ENCODE peak calls at places on chromosomes 2 and 18, in five cellular contexts. V is AG04450, T is AG09309, G is adrenal gland, R is choroid plexus epithelial cell. I is an unnamed sample.

GRCh38 chr2:56813490-56813889 is 629.7 kb downstream of the CCDC85A start:
- DNase-seq in V (no peak), T (no peak), G (no peak), R (no peak), I (no peak)

GRCh38 chr18:69161383-69162028 is 239.2 kb upstream of the DOK6 start:
- DNase-seq in V (peak), T (peak), G (no peak), R (peak), I (peak)

GRCh38 chr2:29293830-29294438 is 178.7 kb downstream of the CLIP4 start:
- DNase-seq in V (no peak), T (no peak), G (peak), R (peak), I (peak)

GRCh38 chr2:152861349-152861942 is 143.0 kb downstream of the ARL6IP6 start:
- DNase-seq in V (no peak), T (no peak), G (no peak), R (peak), I (peak)

GRCh38 chr18:36592282-36592681 is 236.5 kb downstream of the TPGS2 start:
- DNase-seq in V (no peak), T (no peak), G (no peak), R (no peak), I (no peak)

GRCh38 chr2:166384774-166385173 is 9.0 kb upstream of the SCN9A start:
- DNase-seq in V (no peak), T (no peak), G (no peak), R (peak), I (peak)

GRCh38 chr18:50870138-50870845 is 8.6 kb upstream of the ME2 start:
- DNase-seq in V (no peak), T (peak), G (no peak), R (peak), I (peak)

GRCh38 chr18:71249791-71250190 is 960.9 kb downstream of the SOCS6 start:
- DNase-seq in V (no peak), T (no peak), G (no peak), R (no peak), I (no peak)

GRCh38 chr2:103847276-103847675 is 1006.6 kb upstream of the POU3F3 start:
- DNase-seq in V (no peak), T (no peak), G (no peak), R (no peak), I (no peak)

GRCh38 chr2:156803967-156804366 is 367.8 kb downstream of the GPD2 start:
- DNase-seq in V (no peak), T (no peak), G (no peak), R (no peak), I (no peak)

GRCh38 chr2:218292700-218293014 is 354 bp upstream of the TMBIM1 start:
- DNase-seq in V (no peak), T (no peak), G (no peak), R (no peak), I (no peak)

GRCh38 chr2:176650101-176650500 is 380.9 kb downstream of the MTX2 start:
- DNase-seq in V (no peak), T (no peak), G (no peak), R (no peak), I (no peak)

GRCh38 chr2:71922501-71923142 is 225.0 kb downstream of the CYP26B1 start:
- DNase-seq in V (no peak), T (no peak), G (no peak), R (no peak), I (no peak)

GRCh38 chr2:42929985-42930581 is 137.7 kb upstream of the HAAO start:
- DNase-seq in V (no peak), T (no peak), G (peak), R (peak), I (peak)

GRCh38 chr2:214484239-214484638 is 73.4 kb downstream of the VWC2L start:
- DNase-seq in V (no peak), T (no peak), G (no peak), R (no peak), I (no peak)

GRCh38 chr18:23963443-23964185 is 50.9 kb upstream of the TTC39C start:
- DNase-seq in V (no peak), T (no peak), G (no peak), R (no peak), I (no peak)

GRCh38 chr2:227626580-227627151 is 9.4 kb downstream of the SCYGR4 start:
- DNase-seq in V (no peak), T (no peak), G (no peak), R (no peak), I (peak)

GRCh38 chr2:119311371-119311770 is 55.3 kb downstream of the C2orf76 start:
- DNase-seq in V (no peak), T (no peak), G (no peak), R (peak), I (no peak)

GRCh38 chr2:219120082-219120481 is 40.5 kb downstream of the NHEJ1 start:
- DNase-seq in V (no peak), T (no peak), G (no peak), R (no peak), I (no peak)

GRCh38 chr18:10035306-10035991 is 121.6 kb downstream of the VAPA start:
- DNase-seq in V (no peak), T (no peak), G (no peak), R (no peak), I (no peak)

GRCh38 chr2:101308432-101309210 is at the start of gene RNF149:
- DNase-seq in V (peak), T (peak), G (peak), R (peak), I (peak)

GRCh38 chr2:235940330-235940729 is 227.9 kb downstream of the GBX2 start:
- DNase-seq in V (peak), T (peak), G (peak), R (peak), I (peak)

GRCh38 chr18:10476430-10476829 is 22.0 kb downstream of the APCDD1 start:
- DNase-seq in V (no peak), T (peak), G (peak), R (no peak), I (peak)

GRCh38 chr2:86703704-86704370 is 16.3 kb upstream of the RMND5A start:
- DNase-seq in V (no peak), T (peak), G (no peak), R (peak), I (peak)

GRCh38 chr2:36963734-36964133 is 2.6 kb downstream of the STRN start:
- DNase-seq in V (no peak), T (no peak), G (no peak), R (no peak), I (no peak)

GRCh38 chr2:205539603-205540002 is 142.7 kb upstream of the NRP2 start:
- DNase-seq in V (no peak), T (no peak), G (no peak), R (no peak), I (no peak)

GRCh38 chr2:221568299-221568698 is 3.8 kb downstream of the EPHA4 start:
- DNase-seq in V (no peak), T (no peak), G (no peak), R (no peak), I (no peak)

GRCh38 chr2:138059487-138059886 is 95.2 kb downstream of the HNMT start:
- DNase-seq in V (no peak), T (no peak), G (no peak), R (peak), I (no peak)

GRCh38 chr18:48950536-48951447 is at the start of gene SMAD7:
- DNase-seq in V (no peak), T (no peak), G (no peak), R (peak), I (peak)

GRCh38 chr2:86685351-86685750 is 34.7 kb upstream of the RMND5A start:
- DNase-seq in V (no peak), T (no peak), G (no peak), R (no peak), I (no peak)

GRCh38 chr18:59566507-59566906 is 130.7 kb downstream of the CCBE1 start:
- DNase-seq in V (peak), T (peak), G (peak), R (peak), I (peak)

GRCh38 chr18:829432-829831 is 17.4 kb upstream of the YES1 start:
- DNase-seq in V (no peak), T (no peak), G (no peak), R (no peak), I (no peak)
- H3K4me3 ChIP-seq in V (no peak), T (no peak), G (no peak), R (no peak), I (no peak)

DNA sequence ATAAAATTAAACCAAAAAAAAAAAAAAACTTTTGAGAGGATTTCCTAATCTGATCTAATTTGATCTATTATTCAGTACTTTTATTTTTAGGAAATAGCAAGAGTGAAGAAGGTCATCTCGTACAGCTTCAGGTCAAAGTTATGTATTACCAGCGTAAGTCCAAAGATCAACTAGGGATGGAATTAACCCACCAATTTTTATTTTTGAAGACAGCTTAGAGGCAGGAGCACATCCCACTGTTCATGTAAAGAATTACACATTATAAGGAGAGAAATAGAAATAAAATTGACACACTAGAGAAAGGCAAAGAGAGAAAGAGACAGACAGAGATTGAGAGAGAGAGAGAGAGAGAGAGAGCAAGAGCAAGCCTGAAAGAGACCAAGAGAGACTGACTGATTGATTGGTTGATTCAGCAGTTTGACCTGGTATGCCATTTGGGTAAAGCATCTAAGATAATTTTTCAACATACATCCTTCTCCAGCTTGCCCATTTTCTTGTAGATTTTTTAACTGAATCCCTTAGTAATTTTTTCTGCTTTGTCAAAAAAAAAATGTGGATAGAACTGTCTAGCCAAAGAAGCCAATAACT is 25.1 kb downstream of the DOCK10 start:
- DNase-seq in V (no peak), T (no peak), G (no peak), R (no peak), I (no peak)
- TF ChIP-seq CTCF in V (no peak), T (no peak), G (no peak), R (no peak), I (no peak)

DNA sequence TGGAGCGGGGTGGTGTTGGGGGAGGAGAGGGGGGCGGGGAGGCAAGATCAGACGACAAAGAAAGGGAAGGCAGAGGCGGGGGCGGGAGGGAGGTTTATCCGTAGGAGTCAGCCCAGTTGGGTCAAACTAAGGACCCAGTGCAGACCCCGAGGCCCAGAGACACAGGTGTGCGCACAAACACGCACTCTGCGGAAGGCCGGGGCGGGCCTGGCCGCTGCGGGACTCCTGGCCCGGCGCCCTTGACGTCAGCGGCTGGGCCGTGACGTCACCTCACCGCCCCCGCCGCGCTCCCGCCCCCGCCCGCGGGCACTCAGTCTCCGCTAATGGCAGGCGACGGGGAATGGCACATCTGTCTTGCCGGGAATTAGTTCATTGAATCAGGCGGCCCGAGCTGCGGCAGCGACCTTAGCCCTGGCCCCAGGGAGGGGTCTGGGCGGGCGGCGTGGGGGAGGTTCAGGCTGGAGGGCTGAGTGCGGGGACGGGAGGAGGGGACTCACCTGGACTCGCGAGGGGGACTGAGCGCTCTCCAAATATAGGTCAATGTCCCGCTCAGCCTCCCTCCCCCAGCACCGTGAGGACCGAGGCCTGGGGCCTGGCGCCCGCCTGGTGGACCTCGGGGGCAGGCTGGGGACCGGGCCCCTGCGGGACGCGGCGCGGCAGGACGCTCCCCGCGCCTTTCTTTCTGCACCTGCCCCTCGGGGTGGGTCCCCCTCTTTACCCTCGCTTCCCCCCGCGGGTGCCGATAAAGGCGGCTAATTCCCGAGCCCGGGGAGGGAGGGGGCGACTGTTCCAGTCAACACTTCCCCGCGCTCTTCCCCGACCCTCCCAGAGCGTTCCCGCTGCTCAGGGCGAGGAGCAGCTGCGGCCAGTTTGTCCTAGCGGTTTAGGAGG is 15.5 kb upstream of the ECEL1 start:
- DNase-seq in V (no peak), T (no peak), G (peak), R (peak), I (peak)
- H3K4me3 ChIP-seq in V (no peak), T (no peak), G (peak), R (no peak), I (peak)

DNA sequence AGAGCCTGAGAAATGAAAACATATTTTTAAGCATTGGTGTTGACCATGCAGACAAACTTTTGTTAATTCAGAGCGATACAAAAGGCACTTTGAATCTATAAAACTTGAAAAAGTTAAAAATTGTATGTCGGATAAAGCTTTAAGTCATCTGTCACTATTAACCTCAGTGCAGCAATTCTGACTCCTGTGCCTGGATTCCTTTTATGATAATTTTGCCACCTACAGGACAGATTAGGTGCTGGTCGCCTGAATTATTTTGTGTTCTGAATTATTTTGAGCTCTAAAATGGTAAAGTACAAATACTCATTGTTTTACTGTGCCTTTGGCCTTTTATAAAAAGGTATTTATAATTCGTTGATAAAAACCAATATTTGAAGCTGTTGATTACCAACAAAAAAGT is 19.4 kb upstream of the RNF138 start:
- DNase-seq in V (no peak), T (no peak), G (no peak), R (peak), I (no peak)
- TF ChIP-seq CTCF in V (peak), T (no peak), G (no peak), R (peak), I (peak)

GRCh38 chr2:240557808-240558207 is at the start of gene ANKMY1:
- DNase-seq in V (no peak), T (no peak), G (peak), R (peak), I (peak)
- H3K4me3 ChIP-seq in V (peak), T (peak), G (peak), R (peak), I (peak)

GRCh38 chr2:45072064-45072861 is 63.0 kb upstream of the SIX2 start:
- DNase-seq in V (no peak), T (no peak), G (no peak), R (no peak), I (no peak)

GRCh38 chr2:45072862-45073237 is 63.6 kb upstream of the SIX2 start:
- DNase-seq in V (no peak), T (no peak), G (no peak), R (no peak), I (no peak)

GRCh38 chr2:45069711-45070664 is 60.7 kb upstream of the SIX2 start:
- DNase-seq in V (no peak), T (no peak), G (no peak), R (peak), I (no peak)

GRCh38 chr2:45068643-45069140 is 59.4 kb upstream of the SIX2 start:
- DNase-seq in V (no peak), T (no peak), G (no peak), R (peak), I (no peak)

DNA sequence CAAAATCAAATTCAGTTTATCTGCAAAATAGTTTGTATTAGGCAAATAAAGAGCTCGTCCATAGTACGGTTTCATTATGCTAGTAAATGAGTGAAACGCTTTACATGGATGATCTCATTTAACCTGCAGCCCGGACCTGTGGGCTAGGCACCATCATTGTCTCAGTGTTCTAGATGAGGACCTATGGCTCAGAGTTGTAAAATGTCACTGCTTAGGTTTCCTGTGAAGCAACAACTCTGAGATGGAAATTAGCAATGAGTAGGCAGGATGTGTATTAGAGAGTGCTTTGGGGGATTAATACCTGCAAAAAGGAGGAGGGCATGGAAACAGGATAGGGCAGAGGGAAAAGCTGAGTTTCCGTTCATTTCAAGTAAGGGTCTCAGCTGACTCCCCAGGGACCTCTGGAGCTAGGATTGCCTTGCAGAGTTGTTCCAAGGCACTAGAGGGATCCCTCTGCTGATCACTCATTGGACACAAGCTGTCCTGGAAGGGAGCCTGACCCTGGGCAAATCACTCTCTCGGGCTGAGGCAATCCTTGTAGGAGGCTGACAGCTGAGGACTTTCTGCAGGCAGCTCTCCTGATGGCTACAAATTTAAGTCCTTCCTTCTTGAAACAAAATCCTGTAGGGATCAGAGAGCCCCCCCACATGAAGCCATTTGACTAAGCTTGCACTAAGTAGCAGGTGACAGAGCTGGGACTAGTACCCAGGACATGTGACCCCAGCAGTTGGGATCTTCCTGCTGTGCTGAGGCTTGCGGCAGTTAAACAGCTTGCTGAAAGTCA is 58.8 kb upstream of the SIX2 start:
- DNase-seq in V (no peak), T (peak), G (no peak), R (peak), I (peak)
- TF ChIP-seq CTCF in V (no peak), T (peak), G (no peak), R (peak), I (peak)

DNA sequence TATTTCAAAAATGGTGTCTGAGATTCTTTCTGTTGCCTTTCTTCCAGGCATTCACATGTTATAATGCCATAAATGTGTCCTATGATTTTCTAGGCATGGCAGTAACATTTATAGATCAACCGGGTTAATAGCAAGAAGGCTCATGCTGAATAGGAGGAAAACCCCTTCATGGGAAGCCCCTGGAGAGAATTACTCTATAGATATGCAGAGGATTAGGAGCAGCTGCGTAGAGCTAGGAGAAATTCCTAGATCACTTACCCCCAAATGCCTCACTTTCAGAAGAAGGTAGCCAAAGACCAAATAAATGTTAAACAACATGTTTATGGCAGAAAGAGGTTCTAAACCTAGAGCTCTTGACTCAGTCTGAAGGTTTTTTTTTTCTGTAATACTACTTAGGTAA is 153.4 kb upstream of the CTNNA2 start:
- DNase-seq in V (no peak), T (no peak), G (no peak), R (no peak), I (no peak)
- H3K4me3 ChIP-seq in V (no peak), T (no peak), G (no peak), R (no peak), I (no peak)